ENCODE peak calls at places on chromosomes 4 and X, in five cellular contexts. Z, C, G, J and F are unnamed samples.

GRCh38 chrX:45749375-45749774 is 548.7 kb upstream of the DIPK2B start:
- DNase-seq in Z (no peak), C (peak; percentile 20), G (no peak), J (no peak), F (peak; percentile 27)

GRCh38 chr4:39635023-39635422 is 3.6 kb downstream of the SMIM14 start:
- DNase-seq in Z (no peak), C (peak; percentile 28), G (no peak), J (no peak), F (no peak)

GRCh38 chr4:119028296-119028695 is 107.3 kb upstream of the MYOZ2 start:
- DNase-seq in Z (no peak), C (no peak), G (no peak), J (no peak), F (no peak)

GRCh38 chr4:11973270-11973669 is 544.6 kb upstream of the HS3ST1 start:
- DNase-seq in Z (no peak), C (no peak), G (no peak), J (no peak), F (no peak)

GRCh38 chr4:148067307-148067916 is 335.5 kb downstream of the ARHGAP10 start:
- DNase-seq in Z (no peak), C (no peak), G (no peak), J (no peak), F (no peak)

GRCh38 chrX:22481436-22481835 is 208.7 kb downstream of the CBLL2 start:
- DNase-seq in Z (no peak), C (no peak), G (no peak), J (no peak), F (no peak)

GRCh38 chr4:38424171-38424871 is 239.7 kb upstream of the KLF3 start:
- DNase-seq in Z (no peak), C (no peak), G (no peak), J (no peak), F (no peak)

GRCh38 chrX:110002300-110003166 is at the start of gene TMEM164:
- DNase-seq in Z (peak; percentile 68), C (peak; percentile 80), G (peak; percentile 84), J (peak; percentile 56), F (peak; percentile 80)

GRCh38 chr4:13329340-13329850 is 154.7 kb downstream of the RAB28 start:
- DNase-seq in Z (no peak), C (no peak), G (no peak), J (no peak), F (no peak)

GRCh38 chr4:6944311-6945051 is 34.9 kb downstream of the TBC1D14 start:
- DNase-seq in Z (no peak), C (no peak), G (no peak), J (no peak), F (no peak)

GRCh38 chr4:132572210-132572609 is 576.9 kb upstream of the PCDH10 start:
- DNase-seq in Z (no peak), C (peak; percentile 20), G (no peak), J (no peak), F (no peak)

GRCh38 chr4:2962614-2963184 is 507 bp downstream of the NOP14 start:
- DNase-seq in Z (no peak), C (peak; percentile 64), G (peak; percentile 32), J (no peak), F (no peak)

GRCh38 chr4:68905598-68906237 is 45.9 kb downstream of the UGT2A3 start:
- DNase-seq in Z (no peak), C (peak; percentile 5), G (no peak), J (no peak), F (no peak)